ENCODE peak calls at places on chromosomes 4 and X, in eight cellular contexts. One of them, this sample, is unnamed.

GRCh38 chrX:46381630-46382029 is 163.6 kb downstream of the ZNF674 start:
- DNase-seq in astrocyte of the cerebellum: no peak
- DNase-seq in T-helper 9 cell: peak
- DNase-seq in NCI-H1417 treated with DMSO at 0.1 percent for 48 hours: no peak
- DNase-seq in left ventricle myocardium inferior: no peak
- DNase-seq in T-cell: peak
- DNase-seq in smooth muscle cell of the brain vasculature: no peak
- DNase-seq in activated CD4-positive, alpha-beta T cell treated with anti-CD3 and anti-CD28 coated beads for 48 hours: peak
- DNase-seq in this sample: peak

GRCh38 chr4:102404551-102404969 is 59.3 kb upstream of the SLC39A8 start:
- DNase-seq in astrocyte of the cerebellum: no peak
- DNase-seq in T-helper 9 cell: no peak
- DNase-seq in NCI-H1417 treated with DMSO at 0.1 percent for 48 hours: no peak
- DNase-seq in left ventricle myocardium inferior: no peak
- DNase-seq in T-cell: no peak
- DNase-seq in smooth muscle cell of the brain vasculature: no peak
- DNase-seq in activated CD4-positive, alpha-beta T cell treated with anti-CD3 and anti-CD28 coated beads for 48 hours: no peak
- DNase-seq in this sample: no peak

GRCh38 chrX:17183566-17183965 is 191.4 kb upstream of the NHS start:
- DNase-seq in astrocyte of the cerebellum: no peak
- DNase-seq in T-helper 9 cell: no peak
- DNase-seq in NCI-H1417 treated with DMSO at 0.1 percent for 48 hours: no peak
- DNase-seq in left ventricle myocardium inferior: no peak
- DNase-seq in T-cell: no peak
- DNase-seq in smooth muscle cell of the brain vasculature: no peak
- DNase-seq in activated CD4-positive, alpha-beta T cell treated with anti-CD3 and anti-CD28 coated beads for 48 hours: no peak
- DNase-seq in this sample: no peak

GRCh38 chr4:89762311-89762710 is 74.7 kb downstream of the SNCA start:
- DNase-seq in astrocyte of the cerebellum: no peak
- DNase-seq in T-helper 9 cell: no peak
- DNase-seq in NCI-H1417 treated with DMSO at 0.1 percent for 48 hours: no peak
- DNase-seq in left ventricle myocardium inferior: no peak
- DNase-seq in T-cell: no peak
- DNase-seq in smooth muscle cell of the brain vasculature: no peak
- DNase-seq in activated CD4-positive, alpha-beta T cell treated with anti-CD3 and anti-CD28 coated beads for 48 hours: no peak
- DNase-seq in this sample: no peak

GRCh38 chr4:48963042-48963679 is 22.9 kb upstream of the CWH43 start:
- DNase-seq in astrocyte of the cerebellum: peak
- DNase-seq in T-helper 9 cell: peak
- DNase-seq in NCI-H1417 treated with DMSO at 0.1 percent for 48 hours: peak
- DNase-seq in left ventricle myocardium inferior: peak
- DNase-seq in T-cell: peak
- DNase-seq in smooth muscle cell of the brain vasculature: peak
- DNase-seq in activated CD4-positive, alpha-beta T cell treated with anti-CD3 and anti-CD28 coated beads for 48 hours: peak
- DNase-seq in this sample: peak

GRCh38 chr4:85932371-85933305 is 427.2 kb downstream of the MAPK10 start:
- DNase-seq in astrocyte of the cerebellum: no peak
- DNase-seq in T-helper 9 cell: no peak
- DNase-seq in NCI-H1417 treated with DMSO at 0.1 percent for 48 hours: no peak
- DNase-seq in left ventricle myocardium inferior: no peak
- DNase-seq in T-cell: no peak
- DNase-seq in smooth muscle cell of the brain vasculature: no peak
- DNase-seq in activated CD4-positive, alpha-beta T cell treated with anti-CD3 and anti-CD28 coated beads for 48 hours: no peak
- DNase-seq in this sample: no peak

GRCh38 chrX:134020910-134021309 is 35.5 kb upstream of the GPC3 start:
- DNase-seq in astrocyte of the cerebellum: no peak
- DNase-seq in T-helper 9 cell: no peak
- DNase-seq in NCI-H1417 treated with DMSO at 0.1 percent for 48 hours: no peak
- DNase-seq in left ventricle myocardium inferior: no peak
- DNase-seq in T-cell: no peak
- DNase-seq in smooth muscle cell of the brain vasculature: no peak
- DNase-seq in activated CD4-positive, alpha-beta T cell treated with anti-CD3 and anti-CD28 coated beads for 48 hours: no peak
- DNase-seq in this sample: no peak

GRCh38 chr4:4860803-4861591 is 1.5 kb downstream of the MSX1 start:
- DNase-seq in astrocyte of the cerebellum: no peak
- DNase-seq in T-helper 9 cell: no peak
- DNase-seq in NCI-H1417 treated with DMSO at 0.1 percent for 48 hours: no peak
- DNase-seq in left ventricle myocardium inferior: peak
- DNase-seq in T-cell: no peak
- DNase-seq in smooth muscle cell of the brain vasculature: no peak
- DNase-seq in activated CD4-positive, alpha-beta T cell treated with anti-CD3 and anti-CD28 coated beads for 48 hours: no peak
- DNase-seq in this sample: no peak

GRCh38 chr4:18798123-18798522 is 776.6 kb upstream of the LCORL start:
- DNase-seq in astrocyte of the cerebellum: no peak
- DNase-seq in T-helper 9 cell: no peak
- DNase-seq in NCI-H1417 treated with DMSO at 0.1 percent for 48 hours: no peak
- DNase-seq in left ventricle myocardium inferior: no peak
- DNase-seq in T-cell: no peak
- DNase-seq in smooth muscle cell of the brain vasculature: no peak
- DNase-seq in activated CD4-positive, alpha-beta T cell treated with anti-CD3 and anti-CD28 coated beads for 48 hours: no peak
- DNase-seq in this sample: no peak

GRCh38 chrX:79167437-79167836 is 22.9 kb downstream of the GPR174 start:
- DNase-seq in astrocyte of the cerebellum: no peak
- DNase-seq in T-helper 9 cell: no peak
- DNase-seq in NCI-H1417 treated with DMSO at 0.1 percent for 48 hours: no peak
- DNase-seq in left ventricle myocardium inferior: no peak
- DNase-seq in T-cell: no peak
- DNase-seq in smooth muscle cell of the brain vasculature: no peak
- DNase-seq in activated CD4-positive, alpha-beta T cell treated with anti-CD3 and anti-CD28 coated beads for 48 hours: no peak
- DNase-seq in this sample: no peak

GRCh38 chr4:39712819-39713607 is 15.1 kb downstream of the UBE2K start:
- DNase-seq in astrocyte of the cerebellum: no peak
- DNase-seq in T-helper 9 cell: no peak
- DNase-seq in NCI-H1417 treated with DMSO at 0.1 percent for 48 hours: no peak
- DNase-seq in left ventricle myocardium inferior: no peak
- DNase-seq in T-cell: no peak
- DNase-seq in smooth muscle cell of the brain vasculature: no peak
- DNase-seq in activated CD4-positive, alpha-beta T cell treated with anti-CD3 and anti-CD28 coated beads for 48 hours: no peak
- DNase-seq in this sample: no peak

GRCh38 chr4:57044996-57045395 is 65.2 kb downstream of the IGFBP7 start:
- DNase-seq in astrocyte of the cerebellum: peak
- DNase-seq in T-helper 9 cell: no peak
- DNase-seq in NCI-H1417 treated with DMSO at 0.1 percent for 48 hours: no peak
- DNase-seq in left ventricle myocardium inferior: no peak
- DNase-seq in T-cell: no peak
- DNase-seq in smooth muscle cell of the brain vasculature: no peak
- DNase-seq in activated CD4-positive, alpha-beta T cell treated with anti-CD3 and anti-CD28 coated beads for 48 hours: no peak
- DNase-seq in this sample: no peak

GRCh38 chrX:13816899-13817298 is at the start of gene GPM6B:
- DNase-seq in astrocyte of the cerebellum: no peak
- DNase-seq in T-helper 9 cell: no peak
- DNase-seq in NCI-H1417 treated with DMSO at 0.1 percent for 48 hours: no peak
- DNase-seq in left ventricle myocardium inferior: no peak
- DNase-seq in T-cell: no peak
- DNase-seq in smooth muscle cell of the brain vasculature: no peak
- DNase-seq in activated CD4-positive, alpha-beta T cell treated with anti-CD3 and anti-CD28 coated beads for 48 hours: no peak
- DNase-seq in this sample: no peak

GRCh38 chrX:24805201-24805600 is 111.5 kb downstream of the POLA1 start:
- DNase-seq in astrocyte of the cerebellum: no peak
- DNase-seq in T-helper 9 cell: no peak
- DNase-seq in NCI-H1417 treated with DMSO at 0.1 percent for 48 hours: no peak
- DNase-seq in left ventricle myocardium inferior: no peak
- DNase-seq in T-cell: no peak
- DNase-seq in smooth muscle cell of the brain vasculature: no peak
- DNase-seq in activated CD4-positive, alpha-beta T cell treated with anti-CD3 and anti-CD28 coated beads for 48 hours: no peak
- DNase-seq in this sample: no peak

GRCh38 chr4:7389101-7389701 is 45.5 kb downstream of the PSAPL1 start:
- DNase-seq in astrocyte of the cerebellum: no peak
- DNase-seq in T-helper 9 cell: no peak
- DNase-seq in NCI-H1417 treated with DMSO at 0.1 percent for 48 hours: no peak
- DNase-seq in left ventricle myocardium inferior: no peak
- DNase-seq in T-cell: no peak
- DNase-seq in smooth muscle cell of the brain vasculature: no peak
- DNase-seq in activated CD4-positive, alpha-beta T cell treated with anti-CD3 and anti-CD28 coated beads for 48 hours: no peak
- DNase-seq in this sample: no peak

GRCh38 chr4:113743690-113744089 is 17.8 kb downstream of the CAMK2D start:
- DNase-seq in astrocyte of the cerebellum: no peak
- DNase-seq in T-helper 9 cell: no peak
- DNase-seq in NCI-H1417 treated with DMSO at 0.1 percent for 48 hours: no peak
- DNase-seq in left ventricle myocardium inferior: no peak
- DNase-seq in T-cell: no peak
- DNase-seq in smooth muscle cell of the brain vasculature: no peak
- DNase-seq in activated CD4-positive, alpha-beta T cell treated with anti-CD3 and anti-CD28 coated beads for 48 hours: no peak
- DNase-seq in this sample: no peak

GRCh38 chrX:154135458-154136229 is 8.4 kb upstream of the OPN1LW start:
- DNase-seq in astrocyte of the cerebellum: no peak
- DNase-seq in T-helper 9 cell: no peak
- DNase-seq in NCI-H1417 treated with DMSO at 0.1 percent for 48 hours: no peak
- DNase-seq in left ventricle myocardium inferior: no peak
- DNase-seq in T-cell: peak
- DNase-seq in smooth muscle cell of the brain vasculature: no peak
- DNase-seq in activated CD4-positive, alpha-beta T cell treated with anti-CD3 and anti-CD28 coated beads for 48 hours: peak
- DNase-seq in this sample: peak

GRCh38 chr4:147674073-147674472 is 9.9 kb downstream of the PRMT9 start:
- DNase-seq in astrocyte of the cerebellum: no peak
- DNase-seq in T-helper 9 cell: no peak
- DNase-seq in NCI-H1417 treated with DMSO at 0.1 percent for 48 hours: no peak
- DNase-seq in left ventricle myocardium inferior: no peak
- DNase-seq in T-cell: no peak
- DNase-seq in smooth muscle cell of the brain vasculature: no peak
- DNase-seq in activated CD4-positive, alpha-beta T cell treated with anti-CD3 and anti-CD28 coated beads for 48 hours: no peak
- DNase-seq in this sample: no peak

GRCh38 chrX:32673193-32673592 is 538.2 kb downstream of the DMD start:
- DNase-seq in astrocyte of the cerebellum: no peak
- DNase-seq in T-helper 9 cell: no peak
- DNase-seq in NCI-H1417 treated with DMSO at 0.1 percent for 48 hours: no peak
- DNase-seq in left ventricle myocardium inferior: no peak
- DNase-seq in T-cell: no peak
- DNase-seq in smooth muscle cell of the brain vasculature: no peak
- DNase-seq in activated CD4-positive, alpha-beta T cell treated with anti-CD3 and anti-CD28 coated beads for 48 hours: no peak
- DNase-seq in this sample: no peak

GRCh38 chr4:185179488-185179887 is 24.3 kb downstream of the CFAP97 start:
- DNase-seq in astrocyte of the cerebellum: no peak
- DNase-seq in T-helper 9 cell: no peak
- DNase-seq in NCI-H1417 treated with DMSO at 0.1 percent for 48 hours: no peak
- DNase-seq in left ventricle myocardium inferior: no peak
- DNase-seq in T-cell: no peak
- DNase-seq in smooth muscle cell of the brain vasculature: no peak
- DNase-seq in activated CD4-positive, alpha-beta T cell treated with anti-CD3 and anti-CD28 coated beads for 48 hours: peak
- DNase-seq in this sample: peak

GRCh38 chrX:45850197-45850774 is 649.6 kb upstream of the DIPK2B start:
- DNase-seq in astrocyte of the cerebellum: no peak
- DNase-seq in T-helper 9 cell: peak
- DNase-seq in NCI-H1417 treated with DMSO at 0.1 percent for 48 hours: no peak
- DNase-seq in left ventricle myocardium inferior: no peak
- DNase-seq in T-cell: peak
- DNase-seq in smooth muscle cell of the brain vasculature: no peak
- DNase-seq in activated CD4-positive, alpha-beta T cell treated with anti-CD3 and anti-CD28 coated beads for 48 hours: peak
- DNase-seq in this sample: peak

GRCh38 chr4:108037884-108038283 is 48.2 kb downstream of the HADH start:
- DNase-seq in astrocyte of the cerebellum: no peak
- DNase-seq in T-helper 9 cell: no peak
- DNase-seq in NCI-H1417 treated with DMSO at 0.1 percent for 48 hours: no peak
- DNase-seq in left ventricle myocardium inferior: no peak
- DNase-seq in T-cell: no peak
- DNase-seq in smooth muscle cell of the brain vasculature: no peak
- DNase-seq in activated CD4-positive, alpha-beta T cell treated with anti-CD3 and anti-CD28 coated beads for 48 hours: no peak
- DNase-seq in this sample: no peak

GRCh38 chr4:23904639-23905061 is 14.8 kb upstream of the PPARGC1A start:
- DNase-seq in astrocyte of the cerebellum: no peak
- DNase-seq in T-helper 9 cell: no peak
- DNase-seq in NCI-H1417 treated with DMSO at 0.1 percent for 48 hours: no peak
- DNase-seq in left ventricle myocardium inferior: no peak
- DNase-seq in T-cell: no peak
- DNase-seq in smooth muscle cell of the brain vasculature: no peak
- DNase-seq in activated CD4-positive, alpha-beta T cell treated with anti-CD3 and anti-CD28 coated beads for 48 hours: no peak
- DNase-seq in this sample: no peak

GRCh38 chr4:40576651-40577480 is 52.8 kb downstream of the RBM47 start:
- DNase-seq in astrocyte of the cerebellum: no peak
- DNase-seq in T-helper 9 cell: no peak
- DNase-seq in NCI-H1417 treated with DMSO at 0.1 percent for 48 hours: no peak
- DNase-seq in left ventricle myocardium inferior: peak
- DNase-seq in T-cell: no peak
- DNase-seq in smooth muscle cell of the brain vasculature: no peak
- DNase-seq in activated CD4-positive, alpha-beta T cell treated with anti-CD3 and anti-CD28 coated beads for 48 hours: peak
- DNase-seq in this sample: peak

GRCh38 chr4:151850751-151851150 is 89.9 kb upstream of the GATB start:
- DNase-seq in astrocyte of the cerebellum: no peak
- DNase-seq in T-helper 9 cell: no peak
- DNase-seq in NCI-H1417 treated with DMSO at 0.1 percent for 48 hours: no peak
- DNase-seq in left ventricle myocardium inferior: no peak
- DNase-seq in T-cell: no peak
- DNase-seq in smooth muscle cell of the brain vasculature: no peak
- DNase-seq in activated CD4-positive, alpha-beta T cell treated with anti-CD3 and anti-CD28 coated beads for 48 hours: no peak
- DNase-seq in this sample: no peak

GRCh38 chr4:8228319-8229250 is 29.5 kb downstream of the SH3TC1 start:
- DNase-seq in astrocyte of the cerebellum: peak
- DNase-seq in T-helper 9 cell: peak
- DNase-seq in NCI-H1417 treated with DMSO at 0.1 percent for 48 hours: no peak
- DNase-seq in left ventricle myocardium inferior: peak
- DNase-seq in T-cell: peak
- DNase-seq in smooth muscle cell of the brain vasculature: peak
- DNase-seq in activated CD4-positive, alpha-beta T cell treated with anti-CD3 and anti-CD28 coated beads for 48 hours: peak
- DNase-seq in this sample: peak

GRCh38 chr4:140308366-140309123 is 64.9 kb upstream of the SCOC start:
- DNase-seq in astrocyte of the cerebellum: no peak
- DNase-seq in T-helper 9 cell: no peak
- DNase-seq in NCI-H1417 treated with DMSO at 0.1 percent for 48 hours: no peak
- DNase-seq in left ventricle myocardium inferior: peak
- DNase-seq in T-cell: no peak
- DNase-seq in smooth muscle cell of the brain vasculature: peak
- DNase-seq in activated CD4-positive, alpha-beta T cell treated with anti-CD3 and anti-CD28 coated beads for 48 hours: no peak
- DNase-seq in this sample: no peak

GRCh38 chrX:97158270-97158669 is 274.6 kb downstream of the RPA4 start:
- DNase-seq in astrocyte of the cerebellum: no peak
- DNase-seq in T-helper 9 cell: no peak
- DNase-seq in NCI-H1417 treated with DMSO at 0.1 percent for 48 hours: peak
- DNase-seq in left ventricle myocardium inferior: no peak
- DNase-seq in T-cell: no peak
- DNase-seq in smooth muscle cell of the brain vasculature: no peak
- DNase-seq in activated CD4-positive, alpha-beta T cell treated with anti-CD3 and anti-CD28 coated beads for 48 hours: no peak
- DNase-seq in this sample: no peak

GRCh38 chr4:139988863-139989765 is 164.9 kb downstream of the MAML3 start:
- DNase-seq in astrocyte of the cerebellum: peak
- DNase-seq in T-helper 9 cell: no peak
- DNase-seq in NCI-H1417 treated with DMSO at 0.1 percent for 48 hours: no peak
- DNase-seq in left ventricle myocardium inferior: no peak
- DNase-seq in T-cell: no peak
- DNase-seq in smooth muscle cell of the brain vasculature: peak
- DNase-seq in activated CD4-positive, alpha-beta T cell treated with anti-CD3 and anti-CD28 coated beads for 48 hours: peak
- DNase-seq in this sample: peak